ENCODE peak calls at places on chromosome 1, in seven cellular contexts. One of them, this sample, is unnamed.

GRCh38 chr1:183480971-183481431 is 8.7 kb downstream of the SMG7 start:
- DNase-seq in left lung: no peak
- DNase-seq in brain microvascular endothelial cell: no peak
- DNase-seq in 8988T: no peak
- DNase-seq in ecto neural progenitor cell: no peak
- DNase-seq in activated CD4-positive, alpha-beta T cell treated with anti-CD3 and anti-CD28 coated beads, Interleukin-2, amount 50 U/mL, for 4 hours: no peak
- DNase-seq in AG04449: no peak
- DNase-seq in this sample: peak

GRCh38 chr1:66729130-66729922 is 22.9 kb upstream of the DYNLT5 start:
- DNase-seq in AG04449: no peak
- DNase-seq in ecto neural progenitor cell: no peak
- DNase-seq in activated CD4-positive, alpha-beta T cell treated with anti-CD3 and anti-CD28 coated beads, Interleukin-2, amount 50 U/mL, for 4 hours: no peak
- DNase-seq in left lung: no peak
- DNase-seq in 8988T: no peak
- DNase-seq in brain microvascular endothelial cell: no peak
- DNase-seq in this sample: peak

GRCh38 chr1:116754203-116754977 is at the start of gene CD2:
- DNase-seq in 8988T: no peak
- DNase-seq in activated CD4-positive, alpha-beta T cell treated with anti-CD3 and anti-CD28 coated beads, Interleukin-2, amount 50 U/mL, for 4 hours: peak
- DNase-seq in brain microvascular endothelial cell: no peak
- DNase-seq in AG04449: no peak
- DNase-seq in left lung: no peak
- DNase-seq in ecto neural progenitor cell: no peak
- DNase-seq in this sample: no peak

GRCh38 chr1:71521655-71522264 is 440.9 kb upstream of the ZRANB2 start:
- DNase-seq in activated CD4-positive, alpha-beta T cell treated with anti-CD3 and anti-CD28 coated beads, Interleukin-2, amount 50 U/mL, for 4 hours: no peak
- DNase-seq in left lung: no peak
- DNase-seq in ecto neural progenitor cell: no peak
- DNase-seq in brain microvascular endothelial cell: peak
- DNase-seq in AG04449: peak
- DNase-seq in 8988T: no peak
- DNase-seq in this sample: peak

GRCh38 chr1:28144203-28145135 is 32.0 kb downstream of the PTAFR start:
- DNase-seq in 8988T: no peak
- DNase-seq in brain microvascular endothelial cell: peak
- DNase-seq in activated CD4-positive, alpha-beta T cell treated with anti-CD3 and anti-CD28 coated beads, Interleukin-2, amount 50 U/mL, for 4 hours: no peak
- DNase-seq in left lung: no peak
- DNase-seq in ecto neural progenitor cell: no peak
- DNase-seq in AG04449: no peak
- DNase-seq in this sample: peak

GRCh38 chr1:56424744-56425493 is 154.4 kb downstream of the PLPP3 start:
- DNase-seq in left lung: peak
- DNase-seq in AG04449: no peak
- DNase-seq in activated CD4-positive, alpha-beta T cell treated with anti-CD3 and anti-CD28 coated beads, Interleukin-2, amount 50 U/mL, for 4 hours: no peak
- DNase-seq in ecto neural progenitor cell: peak
- DNase-seq in 8988T: no peak
- DNase-seq in brain microvascular endothelial cell: peak
- DNase-seq in this sample: peak

GRCh38 chr1:69567847-69568434 is at the start of gene LRRC7:
- DNase-seq in brain microvascular endothelial cell: no peak
- DNase-seq in 8988T: no peak
- DNase-seq in left lung: peak
- DNase-seq in activated CD4-positive, alpha-beta T cell treated with anti-CD3 and anti-CD28 coated beads, Interleukin-2, amount 50 U/mL, for 4 hours: no peak
- DNase-seq in ecto neural progenitor cell: peak
- DNase-seq in AG04449: no peak
- DNase-seq in this sample: no peak

GRCh38 chr1:184244962-184245361 is 141.9 kb upstream of the C1orf21 start:
- DNase-seq in brain microvascular endothelial cell: no peak
- DNase-seq in left lung: no peak
- DNase-seq in 8988T: no peak
- DNase-seq in activated CD4-positive, alpha-beta T cell treated with anti-CD3 and anti-CD28 coated beads, Interleukin-2, amount 50 U/mL, for 4 hours: no peak
- DNase-seq in ecto neural progenitor cell: no peak
- DNase-seq in AG04449: no peak
- DNase-seq in this sample: no peak

GRCh38 chr1:229253170-229253974 is 17.5 kb upstream of the RAB4A start:
- DNase-seq in brain microvascular endothelial cell: no peak
- DNase-seq in 8988T: no peak
- DNase-seq in activated CD4-positive, alpha-beta T cell treated with anti-CD3 and anti-CD28 coated beads, Interleukin-2, amount 50 U/mL, for 4 hours: no peak
- DNase-seq in left lung: no peak
- DNase-seq in ecto neural progenitor cell: no peak
- DNase-seq in AG04449: no peak
- DNase-seq in this sample: peak

GRCh38 chr1:16605532-16605931 is 7.8 kb downstream of the NBPF1 start:
- DNase-seq in ecto neural progenitor cell: peak
- DNase-seq in activated CD4-positive, alpha-beta T cell treated with anti-CD3 and anti-CD28 coated beads, Interleukin-2, amount 50 U/mL, for 4 hours: no peak
- DNase-seq in 8988T: no peak
- DNase-seq in left lung: peak
- DNase-seq in AG04449: no peak
- DNase-seq in brain microvascular endothelial cell: peak
- DNase-seq in this sample: no peak

GRCh38 chr1:170576980-170577379 is 45.0 kb downstream of the GORAB start:
- DNase-seq in 8988T: no peak
- DNase-seq in brain microvascular endothelial cell: no peak
- DNase-seq in left lung: no peak
- DNase-seq in ecto neural progenitor cell: no peak
- DNase-seq in AG04449: no peak
- DNase-seq in activated CD4-positive, alpha-beta T cell treated with anti-CD3 and anti-CD28 coated beads, Interleukin-2, amount 50 U/mL, for 4 hours: no peak
- DNase-seq in this sample: no peak

GRCh38 chr1:208475951-208476824 is 232.0 kb upstream of the PLXNA2 start:
- DNase-seq in AG04449: no peak
- DNase-seq in left lung: no peak
- DNase-seq in activated CD4-positive, alpha-beta T cell treated with anti-CD3 and anti-CD28 coated beads, Interleukin-2, amount 50 U/mL, for 4 hours: no peak
- DNase-seq in brain microvascular endothelial cell: no peak
- DNase-seq in 8988T: no peak
- DNase-seq in ecto neural progenitor cell: peak
- DNase-seq in this sample: no peak

GRCh38 chr1:193058529-193059281 is 455 bp downstream of the UCHL5 start:
- DNase-seq in ecto neural progenitor cell: no peak
- DNase-seq in AG04449: no peak
- DNase-seq in left lung: peak
- DNase-seq in activated CD4-positive, alpha-beta T cell treated with anti-CD3 and anti-CD28 coated beads, Interleukin-2, amount 50 U/mL, for 4 hours: peak
- DNase-seq in 8988T: no peak
- DNase-seq in brain microvascular endothelial cell: peak
- DNase-seq in this sample: peak

GRCh38 chr1:244833734-244834595 is 1.5 kb upstream of the COX20 start:
- DNase-seq in 8988T: peak
- DNase-seq in activated CD4-positive, alpha-beta T cell treated with anti-CD3 and anti-CD28 coated beads, Interleukin-2, amount 50 U/mL, for 4 hours: peak
- DNase-seq in AG04449: no peak
- DNase-seq in ecto neural progenitor cell: peak
- DNase-seq in left lung: peak
- DNase-seq in brain microvascular endothelial cell: peak
- DNase-seq in this sample: peak

GRCh38 chr1:54942976-54943375 is 37.5 kb upstream of the TMEM61 start:
- DNase-seq in activated CD4-positive, alpha-beta T cell treated with anti-CD3 and anti-CD28 coated beads, Interleukin-2, amount 50 U/mL, for 4 hours: no peak
- DNase-seq in 8988T: no peak
- DNase-seq in AG04449: no peak
- DNase-seq in left lung: no peak
- DNase-seq in brain microvascular endothelial cell: no peak
- DNase-seq in ecto neural progenitor cell: no peak
- DNase-seq in this sample: no peak

GRCh38 chr1:104403883-104404282 is 654.2 kb downstream of the AMY1C start:
- DNase-seq in AG04449: no peak
- DNase-seq in 8988T: no peak
- DNase-seq in ecto neural progenitor cell: no peak
- DNase-seq in activated CD4-positive, alpha-beta T cell treated with anti-CD3 and anti-CD28 coated beads, Interleukin-2, amount 50 U/mL, for 4 hours: no peak
- DNase-seq in left lung: no peak
- DNase-seq in brain microvascular endothelial cell: no peak
- DNase-seq in this sample: no peak

GRCh38 chr1:236273358-236273757 is 8.4 kb downstream of the ERO1B start:
- DNase-seq in AG04449: no peak
- DNase-seq in 8988T: no peak
- DNase-seq in ecto neural progenitor cell: no peak
- DNase-seq in activated CD4-positive, alpha-beta T cell treated with anti-CD3 and anti-CD28 coated beads, Interleukin-2, amount 50 U/mL, for 4 hours: no peak
- DNase-seq in brain microvascular endothelial cell: no peak
- DNase-seq in left lung: no peak
- DNase-seq in this sample: peak

GRCh38 chr1:198333744-198334143 is 176.9 kb downstream of the NEK7 start:
- DNase-seq in activated CD4-positive, alpha-beta T cell treated with anti-CD3 and anti-CD28 coated beads, Interleukin-2, amount 50 U/mL, for 4 hours: no peak
- DNase-seq in ecto neural progenitor cell: no peak
- DNase-seq in AG04449: no peak
- DNase-seq in left lung: no peak
- DNase-seq in brain microvascular endothelial cell: no peak
- DNase-seq in 8988T: no peak
- DNase-seq in this sample: peak

GRCh38 chr1:59204001-59204400 is 92.9 kb upstream of the FGGY start:
- DNase-seq in activated CD4-positive, alpha-beta T cell treated with anti-CD3 and anti-CD28 coated beads, Interleukin-2, amount 50 U/mL, for 4 hours: no peak
- DNase-seq in brain microvascular endothelial cell: no peak
- DNase-seq in left lung: no peak
- DNase-seq in ecto neural progenitor cell: no peak
- DNase-seq in AG04449: no peak
- DNase-seq in 8988T: no peak
- DNase-seq in this sample: no peak

GRCh38 chr1:65630855-65631254 is 161.8 kb upstream of the PDE4B start:
- DNase-seq in activated CD4-positive, alpha-beta T cell treated with anti-CD3 and anti-CD28 coated beads, Interleukin-2, amount 50 U/mL, for 4 hours: no peak
- DNase-seq in brain microvascular endothelial cell: peak
- DNase-seq in left lung: no peak
- DNase-seq in 8988T: no peak
- DNase-seq in AG04449: peak
- DNase-seq in ecto neural progenitor cell: no peak
- DNase-seq in this sample: no peak

GRCh38 chr1:167221804-167222610 is 1.3 kb downstream of the POU2F1 start:
- DNase-seq in brain microvascular endothelial cell: peak
- DNase-seq in 8988T: no peak
- DNase-seq in AG04449: peak
- DNase-seq in activated CD4-positive, alpha-beta T cell treated with anti-CD3 and anti-CD28 coated beads, Interleukin-2, amount 50 U/mL, for 4 hours: peak
- DNase-seq in ecto neural progenitor cell: peak
- DNase-seq in left lung: peak
- DNase-seq in this sample: peak

GRCh38 chr1:24195874-24196273 is 8.8 kb upstream of the IFNLR1 start:
- DNase-seq in activated CD4-positive, alpha-beta T cell treated with anti-CD3 and anti-CD28 coated beads, Interleukin-2, amount 50 U/mL, for 4 hours: no peak
- DNase-seq in left lung: no peak
- DNase-seq in AG04449: no peak
- DNase-seq in brain microvascular endothelial cell: no peak
- DNase-seq in ecto neural progenitor cell: no peak
- DNase-seq in 8988T: no peak
- DNase-seq in this sample: peak

GRCh38 chr1:204073837-204074273 is 940 bp downstream of the SOX13 start:
- DNase-seq in brain microvascular endothelial cell: no peak
- DNase-seq in left lung: no peak
- DNase-seq in AG04449: no peak
- DNase-seq in 8988T: no peak
- DNase-seq in ecto neural progenitor cell: no peak
- DNase-seq in activated CD4-positive, alpha-beta T cell treated with anti-CD3 and anti-CD28 coated beads, Interleukin-2, amount 50 U/mL, for 4 hours: no peak
- DNase-seq in this sample: no peak

GRCh38 chr1:229252228-229252984 is 18.5 kb upstream of the RAB4A start:
- DNase-seq in brain microvascular endothelial cell: no peak
- DNase-seq in activated CD4-positive, alpha-beta T cell treated with anti-CD3 and anti-CD28 coated beads, Interleukin-2, amount 50 U/mL, for 4 hours: no peak
- DNase-seq in left lung: no peak
- DNase-seq in ecto neural progenitor cell: no peak
- DNase-seq in 8988T: no peak
- DNase-seq in AG04449: no peak
- DNase-seq in this sample: no peak

This sample was measured in bronchial epithelial cell.